ENCODE peak calls at places on chromosomes 4 and X, in five cellular contexts. One of them, this sample, is unnamed.

GRCh38 chr4:182938213-182938645 is 21.0 kb upstream of the DCTD start:
- DNase-seq in hepatocyte: peak; percentile 72
- DNase-seq in upper lobe of right lung: peak; percentile 89
- DNase-seq in activated T-helper 1 cell treated with anti-CD3 and anti-CD28 coated beads, Interleukin-2, amount 50 U/mL, for 16 hours: peak; percentile 45
- DNase-seq in HT1080: peak; percentile 68
- DNase-seq in this sample: peak; percentile 71

GRCh38 chr4:97590266-97590665 is 553.0 kb downstream of the STPG2 start:
- DNase-seq in activated T-helper 1 cell treated with anti-CD3 and anti-CD28 coated beads, Interleukin-2, amount 50 U/mL, for 16 hours: no peak
- DNase-seq in upper lobe of right lung: no peak
- DNase-seq in hepatocyte: no peak
- DNase-seq in HT1080: no peak
- DNase-seq in this sample: no peak

GRCh38 chr4:152385551-152385950 is 150.3 kb downstream of the FBXW7 start:
- DNase-seq in hepatocyte: peak; percentile 15
- DNase-seq in HT1080: peak; percentile 13
- DNase-seq in upper lobe of right lung: no peak
- DNase-seq in activated T-helper 1 cell treated with anti-CD3 and anti-CD28 coated beads, Interleukin-2, amount 50 U/mL, for 16 hours: no peak
- DNase-seq in this sample: no peak

GRCh38 chrX:104420907-104421306 is 145.1 kb upstream of the IL1RAPL2 start:
- DNase-seq in activated T-helper 1 cell treated with anti-CD3 and anti-CD28 coated beads, Interleukin-2, amount 50 U/mL, for 16 hours: no peak
- DNase-seq in hepatocyte: no peak
- DNase-seq in upper lobe of right lung: no peak
- DNase-seq in HT1080: no peak
- DNase-seq in this sample: no peak

GRCh38 chr4:112704322-112704721 is 67.4 kb downstream of the LARP7 start:
- DNase-seq in activated T-helper 1 cell treated with anti-CD3 and anti-CD28 coated beads, Interleukin-2, amount 50 U/mL, for 16 hours: no peak
- DNase-seq in hepatocyte: no peak
- DNase-seq in HT1080: no peak
- DNase-seq in upper lobe of right lung: no peak
- DNase-seq in this sample: no peak

GRCh38 chr4:20172070-20172760 is 79.5 kb upstream of the SLIT2 start:
- DNase-seq in hepatocyte: no peak
- DNase-seq in activated T-helper 1 cell treated with anti-CD3 and anti-CD28 coated beads, Interleukin-2, amount 50 U/mL, for 16 hours: no peak
- DNase-seq in HT1080: no peak
- DNase-seq in upper lobe of right lung: no peak
- DNase-seq in this sample: no peak

GRCh38 chr4:186942745-186943606 is 219.3 kb upstream of the FAT1 start:
- DNase-seq in HT1080: no peak
- DNase-seq in activated T-helper 1 cell treated with anti-CD3 and anti-CD28 coated beads, Interleukin-2, amount 50 U/mL, for 16 hours: no peak
- DNase-seq in upper lobe of right lung: no peak
- DNase-seq in hepatocyte: peak; percentile 59
- DNase-seq in this sample: no peak

GRCh38 chr4:80125252-80126177 is 52.5 kb upstream of the ANTXR2 start:
- DNase-seq in hepatocyte: no peak
- DNase-seq in activated T-helper 1 cell treated with anti-CD3 and anti-CD28 coated beads, Interleukin-2, amount 50 U/mL, for 16 hours: peak; percentile 2
- DNase-seq in upper lobe of right lung: no peak
- DNase-seq in HT1080: peak; percentile 66
- DNase-seq in this sample: no peak

GRCh38 chr4:7652006-7652405 is 217.3 kb upstream of the PSAPL1 start:
- DNase-seq in HT1080: no peak
- DNase-seq in activated T-helper 1 cell treated with anti-CD3 and anti-CD28 coated beads, Interleukin-2, amount 50 U/mL, for 16 hours: no peak
- DNase-seq in upper lobe of right lung: no peak
- DNase-seq in hepatocyte: no peak
- DNase-seq in this sample: no peak

GRCh38 chr4:159048166-159048886 is 54.6 kb upstream of the RAPGEF2 start:
- DNase-seq in HT1080: no peak
- DNase-seq in activated T-helper 1 cell treated with anti-CD3 and anti-CD28 coated beads, Interleukin-2, amount 50 U/mL, for 16 hours: no peak
- DNase-seq in hepatocyte: peak; percentile 69
- DNase-seq in upper lobe of right lung: peak; percentile 81
- DNase-seq in this sample: peak; percentile 14

GRCh38 chrX:107562482-107562881 is 65.8 kb upstream of the PRPS1 start:
- DNase-seq in hepatocyte: no peak
- DNase-seq in HT1080: peak; percentile 65
- DNase-seq in activated T-helper 1 cell treated with anti-CD3 and anti-CD28 coated beads, Interleukin-2, amount 50 U/mL, for 16 hours: no peak
- DNase-seq in upper lobe of right lung: no peak
- DNase-seq in this sample: no peak

GRCh38 chrX:8305336-8305735 is 134.3 kb upstream of the VCX2 start:
- DNase-seq in hepatocyte: no peak
- DNase-seq in HT1080: no peak
- DNase-seq in activated T-helper 1 cell treated with anti-CD3 and anti-CD28 coated beads, Interleukin-2, amount 50 U/mL, for 16 hours: no peak
- DNase-seq in upper lobe of right lung: no peak
- DNase-seq in this sample: no peak

GRCh38 chrX:31154941-31155340 is 83.1 kb upstream of the FTHL17 start:
- DNase-seq in HT1080: no peak
- DNase-seq in activated T-helper 1 cell treated with anti-CD3 and anti-CD28 coated beads, Interleukin-2, amount 50 U/mL, for 16 hours: no peak
- DNase-seq in upper lobe of right lung: no peak
- DNase-seq in hepatocyte: no peak
- DNase-seq in this sample: no peak

GRCh38 chrX:146456058-146456457 is 353.5 kb upstream of the CXorf51B start:
- DNase-seq in upper lobe of right lung: no peak
- DNase-seq in activated T-helper 1 cell treated with anti-CD3 and anti-CD28 coated beads, Interleukin-2, amount 50 U/mL, for 16 hours: no peak
- DNase-seq in HT1080: peak; percentile 34
- DNase-seq in hepatocyte: no peak
- DNase-seq in this sample: no peak

GRCh38 chrX:43504394-43504793 is 151.7 kb upstream of the MAOA start:
- DNase-seq in activated T-helper 1 cell treated with anti-CD3 and anti-CD28 coated beads, Interleukin-2, amount 50 U/mL, for 16 hours: no peak
- DNase-seq in hepatocyte: peak; percentile 23
- DNase-seq in upper lobe of right lung: no peak
- DNase-seq in HT1080: no peak
- DNase-seq in this sample: no peak

GRCh38 chr4:177308125-177308524 is 1.5 kb upstream of the NEIL3 start:
- DNase-seq in HT1080: no peak
- DNase-seq in upper lobe of right lung: no peak
- DNase-seq in activated T-helper 1 cell treated with anti-CD3 and anti-CD28 coated beads, Interleukin-2, amount 50 U/mL, for 16 hours: no peak
- DNase-seq in hepatocyte: no peak
- DNase-seq in this sample: no peak

GRCh38 chrX:20144491-20144890 is 2.9 kb upstream of the EIF1AX start:
- DNase-seq in activated T-helper 1 cell treated with anti-CD3 and anti-CD28 coated beads, Interleukin-2, amount 50 U/mL, for 16 hours: no peak
- DNase-seq in upper lobe of right lung: no peak
- DNase-seq in HT1080: peak; percentile 89
- DNase-seq in hepatocyte: no peak
- DNase-seq in this sample: no peak

GRCh38 chr4:7941111-7942018 is 1.7 kb upstream of the AFAP1 start:
- DNase-seq in upper lobe of right lung: no peak
- DNase-seq in hepatocyte: no peak
- DNase-seq in HT1080: no peak
- DNase-seq in activated T-helper 1 cell treated with anti-CD3 and anti-CD28 coated beads, Interleukin-2, amount 50 U/mL, for 16 hours: no peak
- DNase-seq in this sample: no peak

GRCh38 chr4:182916483-182917181 is 554 bp downstream of the DCTD start:
- DNase-seq in hepatocyte: peak; percentile 73
- DNase-seq in upper lobe of right lung: peak; percentile 86
- DNase-seq in HT1080: peak; percentile 61
- DNase-seq in activated T-helper 1 cell treated with anti-CD3 and anti-CD28 coated beads, Interleukin-2, amount 50 U/mL, for 16 hours: no peak
- DNase-seq in this sample: peak; percentile 19

GRCh38 chr4:88706574-88706973 is 8.9 kb upstream of the NAP1L5 start:
- DNase-seq in upper lobe of right lung: no peak
- DNase-seq in activated T-helper 1 cell treated with anti-CD3 and anti-CD28 coated beads, Interleukin-2, amount 50 U/mL, for 16 hours: no peak
- DNase-seq in hepatocyte: peak; percentile 58
- DNase-seq in HT1080: peak; percentile 24
- DNase-seq in this sample: peak; percentile 21

GRCh38 chrX:97482901-97483300 is 599.2 kb downstream of the RPA4 start:
- DNase-seq in upper lobe of right lung: no peak
- DNase-seq in activated T-helper 1 cell treated with anti-CD3 and anti-CD28 coated beads, Interleukin-2, amount 50 U/mL, for 16 hours: no peak
- DNase-seq in HT1080: no peak
- DNase-seq in hepatocyte: no peak
- DNase-seq in this sample: no peak

GRCh38 chrX:122586831-122587230 is 597.2 kb upstream of the GRIA3 start:
- DNase-seq in activated T-helper 1 cell treated with anti-CD3 and anti-CD28 coated beads, Interleukin-2, amount 50 U/mL, for 16 hours: no peak
- DNase-seq in HT1080: no peak
- DNase-seq in upper lobe of right lung: no peak
- DNase-seq in hepatocyte: no peak
- DNase-seq in this sample: no peak

GRCh38 chrX:65689377-65689776 is 21.9 kb downstream of the MSN start:
- DNase-seq in upper lobe of right lung: no peak
- DNase-seq in activated T-helper 1 cell treated with anti-CD3 and anti-CD28 coated beads, Interleukin-2, amount 50 U/mL, for 16 hours: no peak
- DNase-seq in HT1080: no peak
- DNase-seq in hepatocyte: no peak
- DNase-seq in this sample: no peak

GRCh38 chr4:106587558-106587957 is 219.0 kb upstream of the GIMD1 start:
- DNase-seq in HT1080: peak; percentile 75
- DNase-seq in activated T-helper 1 cell treated with anti-CD3 and anti-CD28 coated beads, Interleukin-2, amount 50 U/mL, for 16 hours: no peak
- DNase-seq in hepatocyte: peak; percentile 31
- DNase-seq in upper lobe of right lung: no peak
- DNase-seq in this sample: no peak

GRCh38 chr4:15779336-15779735 is 1.2 kb downstream of the CD38 start:
- DNase-seq in hepatocyte: peak; percentile 55
- DNase-seq in upper lobe of right lung: peak; percentile 70
- DNase-seq in activated T-helper 1 cell treated with anti-CD3 and anti-CD28 coated beads, Interleukin-2, amount 50 U/mL, for 16 hours: no peak
- DNase-seq in HT1080: no peak
- DNase-seq in this sample: peak; percentile 41

GRCh38 chr4:139301821-139302611 is at the start of gene NDUFC1:
- DNase-seq in upper lobe of right lung: peak; percentile 75
- DNase-seq in hepatocyte: peak; percentile 70
- DNase-seq in HT1080: peak; percentile 58
- DNase-seq in activated T-helper 1 cell treated with anti-CD3 and anti-CD28 coated beads, Interleukin-2, amount 50 U/mL, for 16 hours: peak; percentile 50
- DNase-seq in this sample: peak; percentile 34

GRCh38 chrX:69412661-69413060 is 91.5 kb upstream of the NALF2 start:
- DNase-seq in hepatocyte: no peak
- DNase-seq in HT1080: peak; percentile 46
- DNase-seq in upper lobe of right lung: no peak
- DNase-seq in activated T-helper 1 cell treated with anti-CD3 and anti-CD28 coated beads, Interleukin-2, amount 50 U/mL, for 16 hours: no peak
- DNase-seq in this sample: no peak

GRCh38 chr4:4758708-4759107 is 100.8 kb upstream of the MSX1 start:
- DNase-seq in upper lobe of right lung: no peak
- DNase-seq in activated T-helper 1 cell treated with anti-CD3 and anti-CD28 coated beads, Interleukin-2, amount 50 U/mL, for 16 hours: no peak
- DNase-seq in hepatocyte: no peak
- DNase-seq in HT1080: no peak
- DNase-seq in this sample: no peak

GRCh38 chrX:109399831-109400230 is 82.1 kb downstream of the GUCY2F start:
- DNase-seq in upper lobe of right lung: no peak
- DNase-seq in HT1080: no peak
- DNase-seq in activated T-helper 1 cell treated with anti-CD3 and anti-CD28 coated beads, Interleukin-2, amount 50 U/mL, for 16 hours: no peak
- DNase-seq in hepatocyte: no peak
- DNase-seq in this sample: no peak

GRCh38 chr4:173171098-173171497 is 2.5 kb downstream of the GALNT7 start:
- DNase-seq in hepatocyte: peak; percentile 37
- DNase-seq in HT1080: peak; percentile 42
- DNase-seq in activated T-helper 1 cell treated with anti-CD3 and anti-CD28 coated beads, Interleukin-2, amount 50 U/mL, for 16 hours: no peak
- DNase-seq in upper lobe of right lung: no peak
- DNase-seq in this sample: no peak

GRCh38 chr4:186642530-186642929 is 81.1 kb downstream of the FAT1 start:
- DNase-seq in hepatocyte: no peak
- DNase-seq in HT1080: no peak
- DNase-seq in upper lobe of right lung: no peak
- DNase-seq in activated T-helper 1 cell treated with anti-CD3 and anti-CD28 coated beads, Interleukin-2, amount 50 U/mL, for 16 hours: no peak
- DNase-seq in this sample: no peak

GRCh38 chrX:41475611-41476241 is 28.6 kb downstream of the NYX start:
- DNase-seq in HT1080: no peak
- DNase-seq in activated T-helper 1 cell treated with anti-CD3 and anti-CD28 coated beads, Interleukin-2, amount 50 U/mL, for 16 hours: no peak
- DNase-seq in hepatocyte: no peak
- DNase-seq in upper lobe of right lung: no peak
- DNase-seq in this sample: no peak

GRCh38 chrX:150364347-150365050 is 1.4 kb downstream of the MAMLD1 start:
- DNase-seq in activated T-helper 1 cell treated with anti-CD3 and anti-CD28 coated beads, Interleukin-2, amount 50 U/mL, for 16 hours: no peak
- DNase-seq in HT1080: no peak
- DNase-seq in hepatocyte: peak; percentile 26
- DNase-seq in upper lobe of right lung: peak; percentile 59
- DNase-seq in this sample: no peak

GRCh38 chr4:77240469-77241066 is 83.6 kb downstream of the CCNG2 start:
- DNase-seq in activated T-helper 1 cell treated with anti-CD3 and anti-CD28 coated beads, Interleukin-2, amount 50 U/mL, for 16 hours: peak; percentile 13
- DNase-seq in HT1080: peak; percentile 39
- DNase-seq in hepatocyte: peak; percentile 84
- DNase-seq in upper lobe of right lung: peak; percentile 69
- DNase-seq in this sample: peak; percentile 39